ENCODE peak calls at places on chromosomes 11 and 22, in six cellular contexts. O, E, X, Z, F and K are unnamed samples. For H3K9me3, the result is how much of the 10 kb centered on the place peaks cover.

GRCh38 chr11:10294289-10294953 is 402 bp upstream of the SBF2 start:
- DNase-seq in O (no peak), E (peak), X (peak), Z (peak), F (peak), K (no peak)

GRCh38 chr22:46737976-46738641 is at the start of gene CERK:
- DNase-seq in O (peak), E (peak), X (peak), Z (peak), F (peak), K (peak)

GRCh38 chr11:122309262-122309925 is 193.4 kb upstream of the BLID start:
- DNase-seq in O (no peak), E (peak), X (no peak), Z (no peak), F (no peak), K (no peak)

GRCh38 chr22:46280063-46280817 is 12.4 kb downstream of the TTC38 start:
- DNase-seq in O (no peak), E (no peak), X (no peak), Z (no peak), F (no peak), K (no peak)

GRCh38 chr11:57311109-57311936 is 13.4 kb downstream of the TNKS1BP1 start:
- DNase-seq in O (peak), E (peak), X (peak), Z (peak), F (peak), K (no peak)

GRCh38 chr11:66251811-66252210 is 16.6 kb upstream of the RAB1B start:
- DNase-seq in O (no peak), E (no peak), X (no peak), Z (no peak), F (no peak), K (no peak)

GRCh38 chr22:38246692-38247091 is 26.1 kb downstream of the TMEM184B start:
- DNase-seq in O (no peak), E (no peak), X (no peak), Z (no peak), F (no peak), K (no peak)

GRCh38 chr11:2943711-2944118 is 14.5 kb upstream of the PHLDA2 start:
- DNase-seq in O (peak), E (no peak), X (no peak), Z (no peak), F (no peak), K (no peak)

GRCh38 chr11:29351301-29351873 is 665.4 kb downstream of the KCNA4 start:
- DNase-seq in O (no peak), E (no peak), X (no peak), Z (no peak), F (no peak), K (no peak)

GRCh38 chr22:50032109-50032871 is 19.7 kb upstream of the IL17REL start:
- DNase-seq in O (no peak), E (no peak), X (no peak), Z (no peak), F (no peak), K (no peak)

GRCh38 chr11:70032943-70033710 is 45.0 kb upstream of the ANO1 start:
- DNase-seq in O (no peak), E (no peak), X (no peak), Z (peak), F (no peak), K (no peak)
- H3K9me3 ChIP-seq in O (under half), E (under half), X (under half), Z (under half), F (under half), K (under half)

GRCh38 chr11:76769645-76770586 is 13.2 kb upstream of the TSKU start:
- DNase-seq in O (peak), E (no peak), X (no peak), Z (no peak), F (no peak), K (no peak)
- H3K9me3 ChIP-seq in O (under half), E (under half), X (under half), Z (under half), F (under half), K (under half)

GRCh38 chr11:125367710-125368109 is 128.4 kb downstream of the FEZ1 start:
- DNase-seq in O (no peak), E (no peak), X (no peak), Z (no peak), F (no peak), K (no peak)

GRCh38 chr11:125369808-125370207 is 126.3 kb downstream of the FEZ1 start:
- DNase-seq in O (no peak), E (no peak), X (no peak), Z (no peak), F (no peak), K (no peak)

GRCh38 chr11:125368757-125369156 is 127.3 kb downstream of the FEZ1 start:
- DNase-seq in O (no peak), E (no peak), X (no peak), Z (no peak), F (no peak), K (no peak)

GRCh38 chr11:125364085-125364822 is 131.8 kb downstream of the FEZ1 start:
- DNase-seq in O (no peak), E (no peak), X (no peak), Z (no peak), F (no peak), K (no peak)

DNA sequence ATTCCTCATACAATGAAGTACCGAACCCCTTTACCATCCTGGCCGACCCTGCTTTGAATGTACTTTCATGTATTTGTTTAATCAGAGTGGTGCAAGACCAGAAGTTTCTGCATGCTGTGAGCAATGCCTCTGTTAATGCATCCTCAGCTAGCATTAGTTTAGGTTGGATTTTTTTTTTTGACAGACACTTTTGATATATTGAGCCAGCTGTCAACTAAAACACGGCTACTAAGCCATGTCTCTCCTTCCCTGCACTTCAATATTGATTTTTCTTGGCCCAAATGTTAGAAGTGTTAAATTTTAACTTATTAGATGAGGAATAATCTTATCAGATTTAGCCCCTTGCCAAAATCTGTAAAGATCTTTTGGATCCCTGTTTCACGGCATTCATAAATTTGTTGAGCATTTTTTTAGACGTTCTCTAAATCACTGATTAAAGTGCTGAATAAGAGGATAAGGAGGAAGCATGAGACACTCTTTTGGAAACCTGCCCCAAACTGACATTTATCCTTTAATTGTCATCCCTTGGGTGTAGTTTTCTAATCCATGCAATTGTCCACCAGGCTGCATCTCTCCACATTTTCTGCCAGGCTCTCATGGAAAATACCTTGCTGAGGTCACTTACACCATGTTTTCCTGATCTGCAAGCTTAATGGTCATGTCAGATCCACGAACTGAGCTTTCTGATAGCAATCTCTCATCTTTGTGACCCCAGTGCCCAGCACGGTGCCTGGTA is 130.7 kb downstream of the FEZ1 start:
- DNase-seq in O (no peak), E (no peak), X (no peak), Z (no peak), F (no peak), K (no peak)
- H3K9me3 ChIP-seq in O (under half), E (under half), X (under half), Z (under half), F (under half), K (under half)

GRCh38 chr11:42311504-42311903 is 852.1 kb upstream of the LRRC4C start:
- DNase-seq in O (no peak), E (peak), X (no peak), Z (no peak), F (no peak), K (no peak)
- H3K9me3 ChIP-seq in O (under half), E (under half), X (under half), Z (under half), F (under half), K (under half)

DNA sequence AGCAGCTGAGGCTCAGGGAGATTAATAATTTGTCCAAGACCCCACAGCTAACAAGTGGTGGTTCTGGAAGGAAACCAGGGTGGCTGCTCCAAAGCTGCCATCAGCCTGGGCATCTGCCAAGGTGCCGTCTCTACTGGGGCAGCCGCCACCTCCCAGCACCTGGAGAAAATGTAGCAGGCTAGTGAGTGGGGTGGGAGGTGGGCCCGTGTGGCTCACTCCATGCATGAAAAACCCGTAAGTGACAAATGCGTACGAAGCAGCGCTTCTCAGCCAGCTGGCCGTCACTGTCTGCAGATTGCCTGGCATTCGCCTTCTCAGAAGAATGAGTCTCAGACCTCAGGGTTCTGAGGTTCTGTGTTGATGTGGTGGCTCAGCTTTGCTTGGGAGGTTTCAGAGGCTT is 976.8 kb downstream of the TBC1D22A start:
- DNase-seq in O (no peak), E (no peak), X (no peak), Z (no peak), F (no peak), K (no peak)
- H3K9me3 ChIP-seq in O (under half), E (under half), X (under half), Z (under half), F (under half), K (under half)